ENCODE peak calls at places on chromosomes 2 and 18, in eight cellular contexts. B is hepatocyte; H is activated naive CD8-positive, alpha-beta T cell treated with anti-CD3 and anti-CD28 coated beads for 36 hours; M is NCI-H1417; K is Kasumi-1; A is midbrain; Y is brain microvascular endothelial cell; P is naive B cell. G is an unnamed sample.

GRCh38 chr2:101972621-101973434 is 18.9 kb upstream of the IL1R2 start:
- DNase-seq in B (no peak), Y (peak; percentile 70), P (no peak), H (no peak), A (no peak), M (no peak), K (peak; percentile 81), G (no peak)

GRCh38 chr2:169798718-169799495 is at the start of gene SSB:
- DNase-seq in M (peak; percentile 84), K (peak; percentile 95), B (peak; percentile 95), A (peak; percentile 90), P (peak; percentile 91), Y (peak; percentile 85), H (peak; percentile 96), G (peak; percentile 96)

GRCh38 chr2:209872675-209873074 is 101.0 kb downstream of the UNC80 start:
- DNase-seq in A (peak; percentile 73), M (no peak), K (no peak), P (no peak), Y (peak; percentile 35), B (peak; percentile 8), H (no peak), G (peak; percentile 75)

GRCh38 chr2:147483911-147484310 is 360.9 kb upstream of the ACVR2A start:
- DNase-seq in A (no peak), P (no peak), H (no peak), K (no peak), Y (no peak), B (no peak), M (no peak), G (no peak)

GRCh38 chr2:172672114-172672513 is 63.5 kb upstream of the RAPGEF4 start:
- DNase-seq in A (no peak), Y (no peak), P (no peak), M (no peak), B (no peak), H (no peak), K (no peak), G (no peak)

GRCh38 chr18:74489631-74490030 is 6.5 kb upstream of the CNDP2 start:
- DNase-seq in B (no peak), H (no peak), P (no peak), A (no peak), Y (peak; percentile 19), M (no peak), K (no peak), G (no peak)

GRCh38 chr2:133887676-133888040 is 319.4 kb upstream of the NCKAP5 start:
- DNase-seq in H (no peak), B (no peak), P (no peak), Y (no peak), K (no peak), M (no peak), A (no peak), G (no peak)

GRCh38 chr2:235844561-235844960 is 323.6 kb downstream of the GBX2 start:
- DNase-seq in P (no peak), A (no peak), Y (no peak), M (no peak), H (no peak), K (no peak), B (no peak), G (no peak)

GRCh38 chr2:216017365-216017764 is 4.0 kb upstream of the MREG start:
- DNase-seq in H (peak; percentile 42), M (no peak), B (no peak), P (no peak), K (peak; percentile 35), A (no peak), Y (no peak), G (no peak)

GRCh38 chr2:241974851-241975592 is 105.5 kb downstream of the RTP5 start:
- DNase-seq in A (no peak), B (no peak), Y (no peak), H (no peak), M (no peak), K (no peak), P (no peak), G (no peak)

GRCh38 chr2:61634512-61634911 is 96.4 kb upstream of the XPO1 start:
- DNase-seq in Y (no peak), A (no peak), M (no peak), P (no peak), K (no peak), H (no peak), B (no peak), G (no peak)

GRCh38 chr2:44772670-44773378 is 168.7 kb upstream of the SIX3 start:
- DNase-seq in B (no peak), Y (no peak), M (peak; percentile 35), H (no peak), A (no peak), P (no peak), K (no peak), G (no peak)

GRCh38 chr2:149661844-149662243 is 74.3 kb upstream of the MMADHC start:
- DNase-seq in Y (peak; percentile 75), H (no peak), B (peak; percentile 32), P (no peak), K (no peak), A (no peak), M (no peak), G (no peak)

GRCh38 chr2:68692511-68692910 is 42.1 kb upstream of the ARHGAP25 start:
- DNase-seq in K (peak; percentile 64), H (no peak), B (no peak), Y (no peak), A (no peak), P (no peak), M (no peak), G (no peak)

GRCh38 chr2:206799083-206799482 is 33.7 kb downstream of the FASTKD2 start:
- DNase-seq in M (no peak), Y (peak; percentile 15), K (no peak), H (peak; percentile 13), P (no peak), A (no peak), B (no peak), G (no peak)

GRCh38 chr2:15177103-15177502 is 384.0 kb downstream of the NBAS start:
- DNase-seq in P (no peak), A (no peak), K (no peak), B (no peak), Y (peak; percentile 57), M (no peak), H (peak; percentile 75), G (no peak)

GRCh38 chr2:134836986-134837385 is 1.4 kb upstream of the ACMSD start:
- DNase-seq in A (no peak), H (no peak), Y (peak; percentile 76), B (no peak), K (no peak), P (no peak), M (no peak), G (no peak)

GRCh38 chr2:197255550-197255949 is 55.0 kb downstream of the ANKRD44 start:
- DNase-seq in K (peak; percentile 96), H (peak; percentile 89), B (peak; percentile 49), P (peak; percentile 89), A (peak; percentile 61), M (no peak), Y (peak; percentile 45), G (peak; percentile 63)

GRCh38 chr18:23689616-23690504 is 607 bp downstream of the LAMA3 start:
- DNase-seq in P (peak; percentile 3), A (no peak), M (no peak), H (peak; percentile 7), Y (no peak), B (peak; percentile 48), K (no peak), G (peak; percentile 72)

GRCh38 chr18:48456838-48457237 is 47.7 kb upstream of the ZBTB7C start:
- DNase-seq in K (no peak), M (no peak), H (no peak), B (no peak), P (no peak), A (no peak), Y (no peak), G (no peak)

GRCh38 chr18:28095041-28095440 is 81.9 kb downstream of the CDH2 start:
- DNase-seq in H (no peak), B (no peak), Y (peak; percentile 58), M (no peak), P (no peak), A (no peak), K (no peak), G (no peak)

GRCh38 chr18:63422862-63423304 is 607 bp upstream of the VPS4B start:
- DNase-seq in B (peak; percentile 75), K (peak; percentile 75), H (no peak), M (peak; percentile 72), Y (no peak), A (no peak), P (no peak), G (no peak)

GRCh38 chr18:51066273-51066672 is 36.3 kb downstream of the SMAD4 start:
- DNase-seq in B (no peak), K (no peak), M (no peak), A (no peak), H (no peak), P (no peak), Y (no peak), G (no peak)

GRCh38 chr2:215476424-215476823 is 40.6 kb upstream of the FN1 start:
- DNase-seq in P (no peak), A (no peak), M (no peak), K (no peak), B (no peak), Y (no peak), H (no peak), G (no peak)

GRCh38 chr2:94956797-94957391 is 68.6 kb upstream of the MAL start:
- DNase-seq in Y (peak; percentile 38), B (no peak), H (peak; percentile 31), M (peak; percentile 53), K (peak; percentile 48), A (peak; percentile 2), P (peak; percentile 6), G (peak; percentile 67)

GRCh38 chr2:207432471-207432870 is 97.3 kb upstream of the CREB1 start:
- DNase-seq in A (no peak), K (no peak), Y (peak; percentile 64), M (no peak), B (no peak), P (no peak), H (no peak), G (no peak)

GRCh38 chr2:234048049-234048448 is 2.5 kb upstream of the SPP2 start:
- DNase-seq in H (no peak), P (no peak), A (no peak), B (no peak), M (no peak), K (no peak), Y (no peak), G (no peak)

GRCh38 chr18:62771494-62771893 is 56.2 kb downstream of the PHLPP1 start:
- DNase-seq in Y (no peak), M (no peak), A (no peak), B (no peak), K (no peak), P (no peak), H (no peak), G (no peak)

GRCh38 chr2:47269316-47270232 is 114.5 kb upstream of the STPG4 start:
- DNase-seq in M (no peak), H (no peak), K (no peak), A (no peak), Y (peak; percentile 97), P (no peak), B (peak; percentile 72), G (no peak)

GRCh38 chr2:216583157-216583556 is 50.1 kb upstream of the IGFBP2 start:
- DNase-seq in B (peak; percentile 73), P (no peak), H (no peak), K (no peak), M (no peak), Y (peak; percentile 93), A (no peak), G (no peak)

GRCh38 chr2:149365826-149366583 is 35.6 kb downstream of the LYPD6 start:
- DNase-seq in Y (no peak), P (no peak), K (no peak), A (no peak), H (no peak), B (peak; percentile 13), M (peak; percentile 1), G (no peak)

GRCh38 chr2:96832751-96833507 is 10.9 kb downstream of the ANKRD23 start:
- DNase-seq in B (peak; percentile 66), A (no peak), Y (peak; percentile 70), K (no peak), M (peak; percentile 94), H (no peak), P (no peak), G (peak; percentile 92)

G was measured in iPS-NIHi11.